ENCODE peak calls at places on chromosome 4, in four cellular contexts. G is left kidney; Y is AG04449; W is activated CD4-positive, alpha-beta T cell treated with anti-CD3 and anti-CD28 coated beads, Interleukin-2, amount 50 U/mL, for 24 hours. E is an unnamed sample.

GRCh38 chr4:7699040-7699439 is 240.6 kb downstream of the AFAP1 start:
- DNase-seq in Y (peak), W (no peak), G (peak), E (peak)

GRCh38 chr4:40316333-40316781 is 18.8 kb upstream of the CHRNA9 start:
- DNase-seq in W (peak), Y (peak), G (peak), E (peak)

GRCh38 chr4:112648263-112649054 is 11.5 kb downstream of the LARP7 start:
- DNase-seq in W (no peak), Y (no peak), G (no peak), E (no peak)

GRCh38 chr4:118280501-118281218 is 72.1 kb downstream of the PRSS12 start:
- DNase-seq in Y (no peak), W (peak), G (peak), E (peak)

GRCh38 chr4:83906561-83906960 is 370.7 kb downstream of the GPAT3 start:
- DNase-seq in G (no peak), W (no peak), Y (no peak), E (no peak)

GRCh38 chr4:94419956-94420355 is 31.8 kb upstream of the PDLIM5 start:
- DNase-seq in Y (no peak), W (no peak), G (no peak), E (peak)

GRCh38 chr4:169807934-169808333 is 50.2 kb upstream of the HPF1 start:
- DNase-seq in G (no peak), W (no peak), Y (no peak), E (no peak)

GRCh38 chr4:78543424-78544238 is 7.9 kb upstream of the ANXA3 start:
- DNase-seq in G (no peak), W (no peak), Y (no peak), E (no peak)

GRCh38 chr4:148053298-148054003 is 321.6 kb downstream of the ARHGAP10 start:
- DNase-seq in Y (no peak), G (peak), W (no peak), E (no peak)

GRCh38 chr4:7959066-7959465 is 19.4 kb upstream of the AFAP1 start:
- DNase-seq in Y (no peak), W (no peak), G (no peak), E (no peak)

GRCh38 chr4:123561525-123561924 is 164.9 kb downstream of the SPRY1 start:
- DNase-seq in Y (no peak), W (no peak), G (no peak), E (no peak)

GRCh38 chr4:84790769-84791565 is 175.5 kb downstream of the WDFY3 start:
- DNase-seq in G (no peak), Y (no peak), W (no peak), E (no peak)

GRCh38 chr4:29540439-29541102 is 1179.6 kb upstream of the PCDH7 start:
- DNase-seq in W (no peak), Y (no peak), G (no peak), E (no peak)

GRCh38 chr4:154018659-154019058 is 229.8 kb upstream of the SFRP2 start:
- DNase-seq in Y (no peak), G (peak), W (peak), E (no peak)

GRCh38 chr4:86818211-86818610 is 31.0 kb downstream of the SLC10A6 start:
- DNase-seq in G (peak), Y (no peak), W (no peak), E (no peak)

GRCh38 chr4:78331186-78331585 is 220.4 kb upstream of the ANXA3 start:
- DNase-seq in W (no peak), Y (no peak), G (no peak), E (no peak)

GRCh38 chr4:28469886-28470285 is 1609.2 kb downstream of the STIM2 start:
- DNase-seq in Y (peak), G (no peak), W (no peak), E (no peak)

GRCh38 chr4:57109847-57110634 is at the start of gene IGFBP7:
- DNase-seq in W (no peak), Y (no peak), G (peak), E (peak)

GRCh38 chr4:132860976-132861375 is 288.1 kb upstream of the PCDH10 start:
- DNase-seq in G (no peak), Y (no peak), W (no peak), E (no peak)

GRCh38 chr4:156998500-156999174 is 27.0 kb upstream of the PDGFC start:
- DNase-seq in W (no peak), Y (no peak), G (no peak), E (no peak)

GRCh38 chr4:105373324-105373723 is 100.5 kb downstream of the PPA2 start:
- DNase-seq in Y (no peak), W (no peak), G (no peak), E (no peak)

GRCh38 chr4:67288964-67289363 is 256.3 kb downstream of the CENPC start:
- DNase-seq in W (no peak), G (peak), Y (no peak), E (peak)

GRCh38 chr4:73450398-73451004 is 14.5 kb downstream of the AFP start:
- DNase-seq in W (no peak), Y (peak), G (peak), E (peak)

GRCh38 chr4:163895369-163896005 is 401.0 kb downstream of the TMA16 start:
- DNase-seq in G (no peak), Y (no peak), W (no peak), E (no peak)

GRCh38 chr4:41069838-41070237 is 144.5 kb downstream of the APBB2 start:
- DNase-seq in G (no peak), Y (no peak), W (no peak), E (no peak)

GRCh38 chr4:151651496-151651895 is 109.3 kb downstream of the GATB start:
- DNase-seq in W (no peak), Y (no peak), G (no peak), E (no peak)